ENCODE peak calls at places on chromosomes 1 and 21, in eight cellular contexts. D is stimulated activated CD8-positive, alpha-beta memory T cell treated with anti-CD3 and anti-CD28 coated beads, Interleukin-2, amount 100 ng/mL, for 1 hour; L is activated T-helper 1 cell treated with anti-CD3 and anti-CD28 coated beads, Interleukin-12 subunit alpha, Interleukin-12 subunit beta, Interleukin-2, Interleukin-4 antibody, amounts not matched to agents 30 ng/mL and 10 ng/mL and 1 ng/mL, durations not matched to agents 14 hours and 24 hours and 36 hours; Y is left ventricle myocardium inferior; P is HT-29; G is anterior cingulate cortex; K is type B pancreatic cell; V is HuH-7.5. B is an unnamed sample.
A peak's percentile ranks its signal among the peaks of the same experiment; 100 is the strongest.

GRCh38 chr1:69994261-69994660 is 211.1 kb downstream of the LRRC40 start:
- DNase-seq in V (no peak), L (no peak), P (no peak), D (no peak), K (no peak), Y (no peak), G (no peak), B (no peak)

GRCh38 chr1:220511183-220511582 is 16.8 kb upstream of the MARK1 start:
- DNase-seq in D (no peak), P (no peak), L (no peak), Y (no peak), K (no peak), V (no peak), G (no peak), B (no peak)

GRCh38 chr21:45860493-45861155 is 120.9 kb upstream of the COL6A1 start:
- DNase-seq in L (no peak), V (no peak), P (no peak), D (no peak), G (no peak), K (no peak), Y (no peak), B (no peak)

GRCh38 chr1:157170677-157171515 is 32.7 kb upstream of the ETV3 start:
- DNase-seq in K (peak; percentile 69), D (no peak), P (peak; percentile 72), G (no peak), Y (no peak), V (no peak), L (peak; percentile 17), B (no peak)

GRCh38 chr1:234331511-234331910 is 41.7 kb upstream of the COA6 start:
- DNase-seq in K (no peak), P (no peak), G (no peak), V (no peak), L (no peak), Y (no peak), D (no peak), B (no peak)

GRCh38 chr1:109045595-109045994 is 3.7 kb upstream of the WDR47 start:
- DNase-seq in K (no peak), D (no peak), G (no peak), V (no peak), L (no peak), Y (no peak), P (no peak), B (no peak)

GRCh38 chr21:36491191-36491916 is 11.4 kb upstream of the CLDN14 start:
- DNase-seq in L (no peak), P (no peak), K (no peak), D (no peak), Y (no peak), G (no peak), V (no peak), B (peak; percentile 61)

GRCh38 chr1:94755675-94756074 is 64.5 kb upstream of the SLC44A3 start:
- DNase-seq in G (no peak), P (no peak), Y (no peak), L (no peak), K (no peak), V (no peak), D (no peak), B (peak; percentile 94)

GRCh38 chr1:43973981-43974442 is 748 bp upstream of the ATP6V0B start:
- DNase-seq in Y (no peak), V (no peak), K (no peak), D (no peak), L (no peak), G (no peak), P (peak; percentile 4), B (no peak)

GRCh38 chr1:220226752-220227151 is 45.5 kb downstream of the RAB3GAP2 start:
- DNase-seq in D (no peak), V (no peak), G (no peak), K (no peak), Y (no peak), L (no peak), P (no peak), B (no peak)

GRCh38 chr1:18526436-18527275 is 45.9 kb downstream of the KLHDC7A start:
- DNase-seq in G (no peak), P (no peak), K (no peak), L (no peak), V (no peak), Y (no peak), D (no peak), B (no peak)

GRCh38 chr1:229989591-229990248 is 77.3 kb upstream of the GALNT2 start:
- DNase-seq in V (no peak), L (no peak), P (no peak), G (no peak), Y (no peak), K (no peak), D (no peak), B (no peak)

GRCh38 chr1:93613895-93614294 is 67.7 kb downstream of the BCAR3 start:
- DNase-seq in L (no peak), D (no peak), K (no peak), P (no peak), Y (peak; percentile 49), G (no peak), V (no peak), B (no peak)

GRCh38 chr1:6041432-6042062 is 4.1 kb upstream of the KCNAB2 start:
- DNase-seq in K (no peak), G (no peak), P (peak; percentile 30), L (no peak), V (peak; percentile 74), Y (no peak), D (no peak), B (no peak)

GRCh38 chr1:77991638-77992037 is 12.8 kb upstream of the FUBP1 start:
- DNase-seq in V (no peak), Y (no peak), K (no peak), L (no peak), G (no peak), P (no peak), D (no peak), B (no peak)

B was measured in smooth muscle cell of the brain vasculature.